ENCODE peak calls at places on chromosomes 3 and 15, in four cellular contexts. G is IMR-90, O is trophoblast cell, R is H9. B is an unnamed sample.

GRCh38 chr15:76285241-76285825 is 25.9 kb downstream of the ETFA start:
- DNase-seq in R (no peak), G (peak; percentile 1), O (no peak), B (peak; percentile 19)

GRCh38 chr3:87771338-87772059 is 287.3 kb downstream of the CGGBP1 start:
- DNase-seq in G (peak; percentile 1), R (peak; percentile 59), O (no peak), B (peak; percentile 7)

GRCh38 chr3:133574260-133574881 is 885 bp downstream of the CDV3 start:
- DNase-seq in O (peak; percentile 85), G (peak; percentile 80), R (peak; percentile 50), B (peak; percentile 85)

GRCh38 chr3:68779261-68779660 is 153.1 kb downstream of the TAFA4 start:
- DNase-seq in G (no peak), R (no peak), O (no peak), B (no peak)

GRCh38 chr15:48927181-48927580 is 36.5 kb downstream of the SHC4 start:
- DNase-seq in R (no peak), G (no peak), O (no peak), B (no peak)

GRCh38 chr3:56844536-56844935 is 42.8 kb upstream of the ARHGEF3 start:
- DNase-seq in R (no peak), O (no peak), G (no peak), B (no peak)

GRCh38 chr3:187401861-187402260 is 33.7 kb downstream of the RTP4 start:
- DNase-seq in R (no peak), G (no peak), O (no peak), B (no peak)

GRCh38 chr15:48469271-48469670 is 138.0 kb downstream of the DUT start:
- DNase-seq in G (no peak), O (peak; percentile 10), R (no peak), B (peak; percentile 20)

GRCh38 chr3:17115186-17115585 is 230.4 kb downstream of the PLCL2 start:
- DNase-seq in R (no peak), O (peak; percentile 27), G (no peak), B (no peak)

GRCh38 chr15:83106994-83107840 is at the start of gene TM6SF1:
- DNase-seq in O (peak; percentile 14), G (no peak), R (peak; percentile 39), B (no peak)

GRCh38 chr3:188316021-188316722 is 162.2 kb downstream of the LPP start:
- DNase-seq in G (no peak), R (no peak), O (peak; percentile 6), B (peak; percentile 44)

GRCh38 chr3:181009225-181009624 is 19.7 kb upstream of the DNAJC19 start:
- DNase-seq in O (peak; percentile 11), R (no peak), G (no peak), B (no peak)

GRCh38 chr3:33144433-33144832 is 30.6 kb downstream of the CRTAP start:
- DNase-seq in O (no peak), R (peak; percentile 79), G (no peak), B (no peak)

GRCh38 chr3:184155644-184156521 is 706 bp downstream of the DVL3 start:
- DNase-seq in O (no peak), G (peak; percentile 16), R (peak; percentile 46), B (peak; percentile 60)

GRCh38 chr3:40996382-40996781 is 202.9 kb upstream of the CTNNB1 start:
- DNase-seq in R (peak; percentile 76), G (no peak), O (peak; percentile 42), B (peak; percentile 50)

GRCh38 chr3:193853511-193854219 is 260.7 kb downstream of the OPA1 start:
- DNase-seq in O (no peak), G (no peak), R (no peak), B (no peak)

GRCh38 chr15:39474657-39475056 is 106.2 kb upstream of the THBS1 start:
- DNase-seq in O (no peak), G (no peak), R (no peak), B (peak; percentile 38)

GRCh38 chr3:134081211-134081610 is 51.5 kb upstream of the SLCO2A1 start:
- DNase-seq in O (peak; percentile 88), G (no peak), R (no peak), B (no peak)

GRCh38 chr3:78868570-78868969 is 899.2 kb downstream of the ROBO1 start:
- DNase-seq in R (no peak), G (no peak), O (no peak), B (no peak)

DNA sequence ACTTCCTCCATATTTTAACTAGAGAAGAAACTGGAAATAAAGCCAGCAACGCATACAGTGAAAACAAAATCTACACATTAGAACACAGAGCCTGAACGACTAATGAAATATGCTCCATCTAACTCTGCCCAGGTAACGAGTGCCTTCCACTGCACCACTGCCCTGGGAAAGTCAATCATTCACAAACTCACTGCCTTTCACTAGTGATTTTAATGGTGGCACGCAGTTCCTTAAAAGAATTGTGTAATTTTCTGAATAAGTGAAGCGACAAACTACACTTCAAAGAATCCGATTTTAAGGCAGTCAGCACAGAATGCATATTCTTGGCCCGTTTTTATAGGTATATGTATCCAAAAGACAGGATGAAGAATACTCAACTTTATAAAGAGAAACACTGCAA is 416.0 kb downstream of the SHQ1 start:
- DNase-seq in G (no peak), O (no peak), R (no peak), B (no peak)
- H3K4me2 ChIP-seq in G (no peak overlapping the region), O (no peak overlapping the region), R (no peak overlapping the region), B (no peak overlapping the region)

GRCh38 chr3:9196009-9196408 is 53.4 kb downstream of the SRGAP3 start:
- DNase-seq in G (no peak), R (peak; percentile 53), O (no peak), B (no peak)

GRCh38 chr3:9198261-9198660 is 51.2 kb downstream of the SRGAP3 start:
- DNase-seq in O (no peak), R (no peak), G (no peak), B (no peak)

GRCh38 chr3:9201895-9202294 is 47.6 kb downstream of the SRGAP3 start:
- DNase-seq in R (no peak), G (no peak), O (no peak), B (no peak)

GRCh38 chr3:9201278-9201677 is 48.2 kb downstream of the SRGAP3 start:
- DNase-seq in G (no peak), O (no peak), R (no peak), B (no peak)

DNA sequence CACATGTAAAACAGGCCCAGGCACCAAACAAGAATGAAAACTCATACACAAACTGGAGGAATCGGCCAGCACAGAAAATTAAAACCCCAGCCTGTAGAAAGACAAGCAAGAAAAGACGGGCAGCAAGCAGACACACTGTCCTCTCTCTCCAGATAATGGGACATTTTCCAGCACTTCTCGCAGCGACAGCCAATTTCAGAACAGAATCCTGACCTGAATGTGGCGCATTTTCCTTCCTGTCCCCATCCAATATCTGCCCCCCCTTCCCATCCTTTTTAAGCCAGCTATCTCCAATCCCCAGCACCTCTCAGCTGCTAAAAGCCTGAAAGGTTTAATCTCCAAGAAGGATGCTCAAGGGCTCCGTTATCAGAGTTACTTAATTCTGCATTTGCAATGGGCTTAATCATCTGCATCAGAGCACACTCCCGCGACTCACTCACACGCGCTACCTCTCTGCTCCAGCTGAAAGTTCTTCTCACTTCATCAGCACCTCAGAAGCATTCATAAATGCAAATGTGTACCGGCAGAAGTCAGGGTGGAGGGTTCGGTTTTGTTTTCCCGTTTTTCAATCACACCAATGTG is 50.5 kb downstream of the SRGAP3 start:
- DNase-seq in G (no peak), O (no peak), R (no peak), B (no peak)
- H2AK5ac ChIP-seq in G (no peak overlapping the region), O (no peak overlapping the region), R (no peak overlapping the region), B (no peak overlapping the region)

GRCh38 chr3:141738636-141739363 is 702 bp downstream of the RNF7 start:
- DNase-seq in O (no peak), R (no peak), G (peak; percentile 64), B (peak; percentile 64)

GRCh38 chr3:141737108-141737507 is 990 bp upstream of the RNF7 start:
- DNase-seq in R (no peak), O (no peak), G (no peak), B (no peak)

GRCh38 chr3:141735789-141736465 is 2.2 kb upstream of the RNF7 start:
- DNase-seq in R (no peak), G (no peak), O (no peak), B (no peak)

GRCh38 chr3:141739731-141740130 is 1.6 kb downstream of the RNF7 start:
- DNase-seq in G (no peak), O (no peak), R (no peak), B (no peak)

GRCh38 chr3:141737828-141738635 is at the start of gene RNF7:
- DNase-seq in O (peak; percentile 99), R (peak; percentile 96), G (peak; percentile 93), B (peak; percentile 96)
- H2BK120ac ChIP-seq in O (peak within 1 kb of the TSS; percentile 95), R (no peak within 1 kb of the TSS), G (peak within 1 kb of the TSS; percentile 86), B (peak within 1 kb of the TSS; percentile 22)

GRCh38 chr15:27237319-27237939 is 266.4 kb downstream of the GABRG3 start:
- DNase-seq in R (no peak), O (no peak), G (no peak), B (no peak)
- H3K4me2 ChIP-seq in R (no peak overlapping the region), O (no peak overlapping the region), G (no peak overlapping the region), B (no peak overlapping the region)

GRCh38 chr3:169966086-169966950 is at the start of gene SEC62:
- DNase-seq in O (peak; percentile 80), G (peak; percentile 88), R (peak; percentile 95), B (peak; percentile 92)
- H2AK5ac ChIP-seq in O (no peak within 1 kb of the TSS), G (peak within 1 kb of the TSS; percentile 42), R (no peak within 1 kb of the TSS), B (peak within 1 kb of the TSS; percentile 44)

GRCh38 chr3:77530870-77531269 is 491.0 kb downstream of the ROBO2 start:
- DNase-seq in O (no peak), G (peak; percentile 29), R (no peak), B (no peak)
- H2BK120ac ChIP-seq in O (no peak overlapping the region), G (no peak overlapping the region), R (no peak overlapping the region), B (no peak overlapping the region)

DNA sequence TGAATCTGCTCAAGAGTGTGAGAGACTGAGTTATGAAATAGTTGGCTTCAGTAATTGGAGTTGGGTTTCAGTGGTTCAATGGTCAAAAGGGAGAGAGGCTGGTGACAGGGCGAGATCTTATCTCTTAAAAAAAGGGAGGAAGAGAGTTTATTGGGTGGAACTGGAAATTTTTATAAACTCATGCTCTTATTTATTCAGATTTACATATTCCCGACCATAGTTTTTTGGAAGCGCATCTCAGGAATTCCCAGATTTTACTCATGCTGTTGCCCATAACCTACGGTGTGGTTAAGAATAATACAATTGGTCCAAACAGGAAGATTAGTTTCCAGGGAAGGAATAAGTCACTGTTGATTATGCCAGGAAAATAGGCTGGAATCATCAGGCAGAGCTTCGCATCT is 41.4 kb downstream of the CD200 start:
- DNase-seq in G (no peak), O (no peak), R (no peak), B (no peak)
- H3K4me2 ChIP-seq in G (no peak overlapping the region), O (no peak overlapping the region), R (no peak overlapping the region), B (no peak overlapping the region)

GRCh38 chr3:182792901-182793662 is at the start of gene ATP11B:
- DNase-seq in O (peak; percentile 35), G (peak; percentile 41), R (peak; percentile 71), B (peak; percentile 74)
- H2AK5ac ChIP-seq in O (no peak within 1 kb of the TSS), G (peak within 1 kb of the TSS; percentile 0), R (no peak within 1 kb of the TSS), B (no peak within 1 kb of the TSS)

B was measured in mesenchymal stem cell.